ENCODE peak calls at places on chromosomes 12 and 14, in seven cellular contexts. One of them, this sample, is unnamed.

GRCh38 chr12:67456281-67456918 is 187.2 kb downstream of the CAND1 start:
- DNase-seq in tibial nerve: no peak
- DNase-seq in colonic mucosa: no peak
- DNase-seq in H7: no peak
- DNase-seq in stomach: no peak
- DNase-seq in mucosa of descending colon: no peak
- DNase-seq in psoas muscle: no peak
- DNase-seq in this sample: no peak

GRCh38 chr12:108392284-108392683 is 53.2 kb upstream of the CMKLR1 start:
- DNase-seq in tibial nerve: no peak
- DNase-seq in colonic mucosa: no peak
- DNase-seq in H7: no peak
- DNase-seq in stomach: no peak
- DNase-seq in mucosa of descending colon: no peak
- DNase-seq in psoas muscle: no peak
- DNase-seq in this sample: no peak

GRCh38 chr12:112375105-112375504 is 7.1 kb downstream of the HECTD4 start:
- DNase-seq in tibial nerve: no peak
- DNase-seq in colonic mucosa: no peak
- DNase-seq in H7: no peak
- DNase-seq in stomach: no peak
- DNase-seq in mucosa of descending colon: no peak
- DNase-seq in psoas muscle: no peak
- DNase-seq in this sample: no peak

GRCh38 chr12:126545411-126545810 is 1480.2 kb downstream of the AACS start:
- DNase-seq in tibial nerve: no peak
- DNase-seq in colonic mucosa: no peak
- DNase-seq in H7: no peak
- DNase-seq in stomach: no peak
- DNase-seq in mucosa of descending colon: no peak
- DNase-seq in psoas muscle: no peak
- DNase-seq in this sample: no peak

GRCh38 chr12:20450591-20450990 is 82.3 kb downstream of the PDE3A start:
- DNase-seq in tibial nerve: no peak
- DNase-seq in colonic mucosa: no peak
- DNase-seq in H7: no peak
- DNase-seq in stomach: no peak
- DNase-seq in mucosa of descending colon: no peak
- DNase-seq in psoas muscle: no peak
- DNase-seq in this sample: peak; percentile 25

GRCh38 chr12:104460973-104461693 is 4.4 kb downstream of the CHST11 start:
- DNase-seq in tibial nerve: no peak
- DNase-seq in colonic mucosa: no peak
- DNase-seq in H7: no peak
- DNase-seq in stomach: no peak
- DNase-seq in mucosa of descending colon: no peak
- DNase-seq in psoas muscle: no peak
- DNase-seq in this sample: no peak

GRCh38 chr14:23125933-23126524 is 7.0 kb upstream of the CEBPE start:
- DNase-seq in tibial nerve: no peak
- DNase-seq in colonic mucosa: no peak
- DNase-seq in H7: peak; percentile 75
- DNase-seq in stomach: no peak
- DNase-seq in mucosa of descending colon: no peak
- DNase-seq in psoas muscle: no peak
- DNase-seq in this sample: no peak

GRCh38 chr14:76259029-76259735 is 107.5 kb downstream of the GPATCH2L start:
- DNase-seq in tibial nerve: no peak
- DNase-seq in colonic mucosa: no peak
- DNase-seq in H7: no peak
- DNase-seq in stomach: no peak
- DNase-seq in mucosa of descending colon: no peak
- DNase-seq in psoas muscle: no peak
- DNase-seq in this sample: no peak

GRCh38 chr14:55446833-55447232 is 6.4 kb upstream of the TBPL2 start:
- DNase-seq in tibial nerve: no peak
- DNase-seq in colonic mucosa: no peak
- DNase-seq in H7: no peak
- DNase-seq in stomach: no peak
- DNase-seq in mucosa of descending colon: no peak
- DNase-seq in psoas muscle: no peak
- DNase-seq in this sample: no peak

GRCh38 chr12:88247241-88247643 is 105.1 kb downstream of the TMTC3 start:
- DNase-seq in tibial nerve: no peak
- DNase-seq in colonic mucosa: no peak
- DNase-seq in H7: no peak
- DNase-seq in stomach: no peak
- DNase-seq in mucosa of descending colon: no peak
- DNase-seq in psoas muscle: no peak
- DNase-seq in this sample: no peak

GRCh38 chr12:42957136-42957535 is 367.6 kb upstream of the PRICKLE1 start:
- DNase-seq in tibial nerve: no peak
- DNase-seq in colonic mucosa: no peak
- DNase-seq in H7: no peak
- DNase-seq in stomach: no peak
- DNase-seq in mucosa of descending colon: no peak
- DNase-seq in psoas muscle: no peak
- DNase-seq in this sample: no peak

GRCh38 chr12:108079731-108080130 is 49.4 kb upstream of the WSCD2 start:
- DNase-seq in tibial nerve: no peak
- DNase-seq in colonic mucosa: no peak
- DNase-seq in H7: no peak
- DNase-seq in stomach: no peak
- DNase-seq in mucosa of descending colon: no peak
- DNase-seq in psoas muscle: no peak
- DNase-seq in this sample: no peak

GRCh38 chr14:92012121-92012748 is 27.6 kb downstream of the TRIP11 start:
- DNase-seq in tibial nerve: no peak
- DNase-seq in colonic mucosa: no peak
- DNase-seq in H7: no peak
- DNase-seq in stomach: no peak
- DNase-seq in mucosa of descending colon: no peak
- DNase-seq in psoas muscle: no peak
- DNase-seq in this sample: peak; percentile 40

GRCh38 chr14:92010644-92011043 is 29.2 kb downstream of the TRIP11 start:
- DNase-seq in tibial nerve: no peak
- DNase-seq in colonic mucosa: no peak
- DNase-seq in H7: no peak
- DNase-seq in stomach: no peak
- DNase-seq in mucosa of descending colon: no peak
- DNase-seq in psoas muscle: no peak
- DNase-seq in this sample: peak; percentile 85

GRCh38 chr14:92005019-92005418 is 34.8 kb downstream of the TRIP11 start:
- DNase-seq in tibial nerve: no peak
- DNase-seq in colonic mucosa: no peak
- DNase-seq in H7: no peak
- DNase-seq in stomach: no peak
- DNase-seq in mucosa of descending colon: no peak
- DNase-seq in psoas muscle: no peak
- DNase-seq in this sample: no peak

GRCh38 chr14:92014014-92014413 is 25.8 kb downstream of the TRIP11 start:
- DNase-seq in tibial nerve: no peak
- DNase-seq in colonic mucosa: no peak
- DNase-seq in H7: no peak
- DNase-seq in stomach: no peak
- DNase-seq in mucosa of descending colon: no peak
- DNase-seq in psoas muscle: no peak
- DNase-seq in this sample: no peak

GRCh38 chr14:92009604-92010003 is 30.3 kb downstream of the TRIP11 start:
- DNase-seq in tibial nerve: no peak
- DNase-seq in colonic mucosa: no peak
- DNase-seq in H7: no peak
- DNase-seq in stomach: no peak
- DNase-seq in mucosa of descending colon: no peak
- DNase-seq in psoas muscle: no peak
- DNase-seq in this sample: no peak
- H3K36me3 ChIP-seq in tibial nerve: no peaks in the 10 kb centered on the region
- H3K36me3 ChIP-seq in colonic mucosa: no peaks in the 10 kb centered on the region
- H3K36me3 ChIP-seq in H7: peaks cover 7% of the 10 kb centered on the region
- H3K36me3 ChIP-seq in stomach: peaks cover 22% of the 10 kb centered on the region
- H3K36me3 ChIP-seq in mucosa of descending colon: no peaks in the 10 kb centered on the region
- H3K36me3 ChIP-seq in psoas muscle: peaks cover 88% of the 10 kb centered on the region
- H3K36me3 ChIP-seq in this sample: peaks cover 5% of the 10 kb centered on the region

GRCh38 chr12:128798543-128799341 is 25.0 kb downstream of the SLC15A4 start:
- DNase-seq in tibial nerve: no peak
- DNase-seq in colonic mucosa: no peak
- DNase-seq in H7: no peak
- DNase-seq in stomach: no peak
- DNase-seq in mucosa of descending colon: no peak
- DNase-seq in psoas muscle: peak; percentile 57
- DNase-seq in this sample: no peak
- H3K36me3 ChIP-seq in tibial nerve: peaks cover 6% of the 10 kb centered on the region
- H3K36me3 ChIP-seq in colonic mucosa: peaks cover 6% of the 10 kb centered on the region
- H3K36me3 ChIP-seq in H7: peaks cover 16% of the 10 kb centered on the region
- H3K36me3 ChIP-seq in stomach: peaks cover 48% of the 10 kb centered on the region
- H3K36me3 ChIP-seq in mucosa of descending colon: no peaks in the 10 kb centered on the region
- H3K36me3 ChIP-seq in psoas muscle: peaks cover 63% of the 10 kb centered on the region
- H3K36me3 ChIP-seq in this sample: peaks cover 19% of the 10 kb centered on the region

GRCh38 chr12:123396954-123397353 is 13.0 kb downstream of the KMT5A start:
- DNase-seq in tibial nerve: no peak
- DNase-seq in colonic mucosa: peak; percentile 23
- DNase-seq in H7: no peak
- DNase-seq in stomach: peak; percentile 69
- DNase-seq in mucosa of descending colon: peak; percentile 60
- DNase-seq in psoas muscle: no peak
- DNase-seq in this sample: peak; percentile 44
- H3K36me3 ChIP-seq in tibial nerve: peaks cover 25% of the 10 kb centered on the region
- H3K36me3 ChIP-seq in colonic mucosa: peaks cover 11% of the 10 kb centered on the region
- H3K36me3 ChIP-seq in H7: peaks cover 32% of the 10 kb centered on the region
- H3K36me3 ChIP-seq in stomach: peaks cover 48% of the 10 kb centered on the region
- H3K36me3 ChIP-seq in mucosa of descending colon: peaks cover 8% of the 10 kb centered on the region
- H3K36me3 ChIP-seq in psoas muscle: peaks cover 75% of the 10 kb centered on the region
- H3K36me3 ChIP-seq in this sample: peaks cover 9% of the 10 kb centered on the region

GRCh38 chr14:72943876-72944430 is 17.7 kb downstream of the DCAF4 start:
- DNase-seq in tibial nerve: no peak
- DNase-seq in colonic mucosa: no peak
- DNase-seq in H7: no peak
- DNase-seq in stomach: no peak
- DNase-seq in mucosa of descending colon: no peak
- DNase-seq in psoas muscle: no peak
- DNase-seq in this sample: no peak
- H3K36me3 ChIP-seq in tibial nerve: peaks cover 8% of the 10 kb centered on the region
- H3K36me3 ChIP-seq in colonic mucosa: no peaks in the 10 kb centered on the region
- H3K36me3 ChIP-seq in H7: peaks cover 11% of the 10 kb centered on the region
- H3K36me3 ChIP-seq in stomach: peaks cover 29% of the 10 kb centered on the region
- H3K36me3 ChIP-seq in mucosa of descending colon: no peaks in the 10 kb centered on the region
- H3K36me3 ChIP-seq in psoas muscle: peaks cover 95% of the 10 kb centered on the region
- H3K36me3 ChIP-seq in this sample: peaks cover 25% of the 10 kb centered on the region

GRCh38 chr12:99454539-99455172 is 192.9 kb upstream of the GARIN6 start:
- DNase-seq in tibial nerve: no peak
- DNase-seq in colonic mucosa: no peak
- DNase-seq in H7: no peak
- DNase-seq in stomach: no peak
- DNase-seq in mucosa of descending colon: no peak
- DNase-seq in psoas muscle: no peak
- DNase-seq in this sample: no peak

GRCh38 chr12:99450231-99450630 is 197.3 kb upstream of the GARIN6 start:
- DNase-seq in tibial nerve: no peak
- DNase-seq in colonic mucosa: no peak
- DNase-seq in H7: no peak
- DNase-seq in stomach: no peak
- DNase-seq in mucosa of descending colon: no peak
- DNase-seq in psoas muscle: no peak
- DNase-seq in this sample: no peak

GRCh38 chr12:99453831-99454538 is 193.6 kb upstream of the GARIN6 start:
- DNase-seq in tibial nerve: no peak
- DNase-seq in colonic mucosa: no peak
- DNase-seq in H7: no peak
- DNase-seq in stomach: no peak
- DNase-seq in mucosa of descending colon: no peak
- DNase-seq in psoas muscle: no peak
- DNase-seq in this sample: no peak

DNA sequence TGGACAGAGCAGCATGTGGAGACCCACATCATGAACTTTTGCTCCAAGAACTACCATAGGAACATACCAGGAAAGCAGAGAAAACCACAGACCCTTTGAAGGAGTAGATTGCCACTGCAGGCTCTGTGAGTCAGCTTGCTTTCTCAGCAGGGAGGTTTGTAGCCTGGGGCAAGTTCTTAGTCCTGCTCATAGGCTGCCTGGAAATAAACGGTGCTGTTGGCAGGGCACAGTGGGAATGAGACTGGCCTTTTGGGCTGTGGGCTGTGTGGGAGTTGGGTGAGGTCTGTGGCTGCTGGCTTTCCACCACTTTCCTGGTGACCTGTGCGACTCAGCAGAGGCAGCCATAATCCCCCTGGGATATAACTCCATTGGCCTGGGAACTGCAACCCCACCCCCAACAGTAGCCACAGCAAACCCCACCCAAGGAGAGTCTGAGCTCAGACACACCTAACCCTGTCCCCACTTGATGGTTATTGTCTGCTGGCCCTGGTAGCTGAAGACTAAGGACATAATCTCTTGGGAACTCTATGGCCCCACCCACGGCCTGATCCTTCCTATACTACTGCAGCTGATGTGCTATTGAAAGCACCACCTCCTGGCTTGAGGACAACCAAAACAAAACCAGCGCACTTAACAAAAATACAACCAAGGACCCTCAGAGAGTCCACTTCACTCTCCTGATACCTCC is 192.1 kb upstream of the GARIN6 start:
- DNase-seq in tibial nerve: no peak
- DNase-seq in colonic mucosa: no peak
- DNase-seq in H7: no peak
- DNase-seq in stomach: no peak
- DNase-seq in mucosa of descending colon: no peak
- DNase-seq in psoas muscle: no peak
- DNase-seq in this sample: no peak
- H3K36me3 ChIP-seq in tibial nerve: no peaks in the 10 kb centered on the region
- H3K36me3 ChIP-seq in colonic mucosa: no peaks in the 10 kb centered on the region
- H3K36me3 ChIP-seq in H7: no peaks in the 10 kb centered on the region
- H3K36me3 ChIP-seq in stomach: no peaks in the 10 kb centered on the region
- H3K36me3 ChIP-seq in mucosa of descending colon: no peaks in the 10 kb centered on the region
- H3K36me3 ChIP-seq in psoas muscle: no peaks in the 10 kb centered on the region
- H3K36me3 ChIP-seq in this sample: no peaks in the 10 kb centered on the region

GRCh38 chr14:73719361-73719760 is 5.2 kb upstream of the PNMA1 start:
- DNase-seq in tibial nerve: no peak
- DNase-seq in colonic mucosa: no peak
- DNase-seq in H7: no peak
- DNase-seq in stomach: no peak
- DNase-seq in mucosa of descending colon: no peak
- DNase-seq in psoas muscle: no peak
- DNase-seq in this sample: no peak
- H3K36me3 ChIP-seq in tibial nerve: peaks cover 17% of the 10 kb centered on the region
- H3K36me3 ChIP-seq in colonic mucosa: peaks cover 18% of the 10 kb centered on the region
- H3K36me3 ChIP-seq in H7: peaks cover 2% of the 10 kb centered on the region
- H3K36me3 ChIP-seq in stomach: peaks cover 64% of the 10 kb centered on the region
- H3K36me3 ChIP-seq in mucosa of descending colon: peaks cover 10% of the 10 kb centered on the region
- H3K36me3 ChIP-seq in psoas muscle: peaks cover 81% of the 10 kb centered on the region
- H3K36me3 ChIP-seq in this sample: peaks cover 46% of the 10 kb centered on the region

This sample was measured in small intestine.